ENCODE peak calls at places on chromosomes 4 and X, in five cellular contexts. S is OCI-LY7, Z is colonic mucosa, U is upper lobe of right lung, T is left lung. Y is an unnamed sample.
A peak's percentile ranks its signal among the peaks of the same experiment; 100 is the strongest.

GRCh38 chr4:87078987-87079469 is 141.4 kb downstream of the KLHL8 start:
- DNase-seq in U (no peak), S (no peak), Z (no peak), T (no peak), Y (peak; percentile 69)

GRCh38 chr4:6907658-6908191 is 1.9 kb upstream of the TBC1D14 start:
- DNase-seq in Z (peak; percentile 75), S (peak; percentile 37), T (peak; percentile 86), U (peak; percentile 80), Y (no peak)

GRCh38 chrX:126165721-126166401 is at the start of gene DCAF12L2:
- DNase-seq in Z (no peak), U (no peak), S (no peak), T (peak; percentile 54), Y (no peak)

GRCh38 chrX:261167-261857 is 19.9 kb upstream of the PLCXD1 start:
- DNase-seq in T (peak; percentile 80), Z (peak; percentile 15), U (peak; percentile 65), S (no peak), Y (no peak)

GRCh38 chr4:24434193-24434728 is 150.1 kb downstream of the DHX15 start:
- DNase-seq in U (no peak), S (no peak), T (no peak), Z (no peak), Y (no peak)

GRCh38 chr4:80492761-80493160 is 157.2 kb downstream of the CFAP299 start:
- DNase-seq in S (peak; percentile 27), T (no peak), Z (peak; percentile 54), U (no peak), Y (no peak)

GRCh38 chr4:40750461-40751258 is 905 bp downstream of the NSUN7 start:
- DNase-seq in T (no peak), U (no peak), S (no peak), Z (peak; percentile 47), Y (no peak)

GRCh38 chr4:169122405-169122804 is 112.3 kb upstream of the CBR4 start:
- DNase-seq in Z (no peak), T (no peak), S (no peak), U (no peak), Y (no peak)

GRCh38 chrX:42804524-42804923 is 26.6 kb upstream of the PPP1R2C start:
- DNase-seq in U (no peak), Z (no peak), T (no peak), S (no peak), Y (no peak)

GRCh38 chrX:66163849-66164401 is at the start of gene HEPH:
- DNase-seq in Z (peak; percentile 52), U (no peak), S (no peak), T (no peak), Y (no peak)

GRCh38 chr4:37535872-37536271 is 150.3 kb downstream of the RELL1 start:
- DNase-seq in U (no peak), T (no peak), Z (no peak), S (no peak), Y (no peak)

GRCh38 chr4:42568610-42569207 is 88.2 kb downstream of the ATP8A1 start:
- DNase-seq in S (peak; percentile 84), T (no peak), Z (peak; percentile 74), U (no peak), Y (peak; percentile 51)

GRCh38 chr4:177008071-177008835 is 215.5 kb upstream of the VEGFC start:
- DNase-seq in T (no peak), S (no peak), Z (no peak), U (no peak), Y (peak; percentile 80)

GRCh38 chrX:56783450-56783831 is 54.4 kb downstream of the NBDY start:
- DNase-seq in Z (peak; percentile 87), U (no peak), T (no peak), S (no peak), Y (no peak)

GRCh38 chr4:147057631-147057980 is 111.9 kb upstream of the TTC29 start:
- DNase-seq in U (no peak), S (peak; percentile 10), Z (no peak), T (no peak), Y (no peak)

GRCh38 chrX:53681661-53682060 is 4.9 kb downstream of the HUWE1 start:
- DNase-seq in T (no peak), S (no peak), Z (no peak), U (no peak), Y (no peak)

GRCh38 chr4:47238697-47239096 is 207.3 kb downstream of the GABRB1 start:
- DNase-seq in Z (no peak), S (no peak), T (no peak), U (no peak), Y (no peak)

GRCh38 chrX:106875151-106875550 is 28.0 kb downstream of the RIPPLY1 start:
- DNase-seq in T (no peak), U (no peak), S (no peak), Z (no peak), Y (no peak)

GRCh38 chr4:81906905-81907304 is 435.2 kb upstream of the RASGEF1B start:
- DNase-seq in S (no peak), Z (no peak), U (no peak), T (no peak), Y (no peak)

GRCh38 chr4:119081943-119082342 is 53.7 kb upstream of the MYOZ2 start:
- DNase-seq in Z (no peak), T (no peak), S (no peak), U (no peak), Y (no peak)

GRCh38 chr4:119082661-119083060 is 53.0 kb upstream of the MYOZ2 start:
- DNase-seq in S (no peak), U (no peak), T (no peak), Z (no peak), Y (no peak)

GRCh38 chr4:119084503-119084902 is 51.1 kb upstream of the MYOZ2 start:
- DNase-seq in T (no peak), Z (no peak), U (no peak), S (peak; percentile 24), Y (no peak)

GRCh38 chr4:119087656-119088055 is 48.0 kb upstream of the MYOZ2 start:
- DNase-seq in S (no peak), Z (no peak), T (no peak), U (no peak), Y (no peak)

GRCh38 chr4:119087121-119087520 is 48.5 kb upstream of the MYOZ2 start:
- DNase-seq in Z (no peak), S (no peak), U (no peak), T (no peak), Y (no peak)
- TF ChIP-seq CTCF in Z (no peak), S (peak; percentile 60), U (peak; percentile 42), T (no peak), Y (peak; percentile 70)

GRCh38 chrX:93875621-93876282 is 201.7 kb downstream of the FAM133A start:
- DNase-seq in Z (no peak), U (no peak), T (no peak), S (no peak), Y (no peak)
- TF ChIP-seq CTCF in Z (no peak), U (no peak), T (no peak), S (no peak), Y (no peak)

GRCh38 chrX:111823068-111823467 is 52.9 kb upstream of the TRPC5OS start:
- DNase-seq in U (no peak), T (no peak), Z (no peak), S (no peak), Y (no peak)
- TF ChIP-seq CTCF in U (no peak), T (no peak), Z (no peak), S (peak; percentile 60), Y (no peak)

DNA sequence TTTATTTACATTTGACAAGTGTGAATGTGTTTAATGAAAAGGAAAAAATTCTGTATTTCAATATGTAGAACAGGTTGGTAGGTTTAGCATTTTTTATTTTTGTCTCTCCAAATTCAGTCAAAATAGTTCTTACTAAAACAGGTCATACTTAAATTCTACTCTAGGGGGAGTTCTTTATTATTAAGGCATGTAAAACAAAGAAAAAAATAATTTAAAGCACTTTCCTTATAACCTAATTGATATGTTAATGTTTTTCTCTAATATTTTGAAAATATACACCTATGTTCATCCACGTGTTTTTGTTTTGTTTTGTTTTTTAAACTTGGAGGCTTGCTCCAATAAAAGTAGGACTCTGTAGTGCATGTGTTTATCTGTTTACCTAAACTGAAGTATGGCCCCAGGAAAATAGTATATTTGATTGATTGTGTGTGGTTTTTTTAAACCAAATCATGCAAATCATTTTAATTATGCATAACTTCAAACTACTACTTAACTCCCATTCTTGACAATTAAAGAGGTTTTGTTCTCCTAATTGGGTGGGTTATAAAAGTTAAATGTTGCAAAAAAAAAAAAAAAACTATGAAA is 562.7 kb downstream of the RPA4 start:
- DNase-seq in U (no peak), S (peak; percentile 6), T (no peak), Z (no peak), Y (no peak)
- TF ChIP-seq CTCF in U (no peak), S (peak; percentile 69), T (no peak), Z (no peak), Y (peak; percentile 70)

Y was measured in HFFc6.